ENCODE peak calls at places on chromosomes 2 and 18, in five cellular contexts. One of them, this sample, is unnamed.
A peak's percentile ranks its signal among the peaks of the same experiment; 100 is the strongest.

GRCh38 chr2:133886735-133887675 is 318.7 kb upstream of the NCKAP5 start:
- DNase-seq in K562: peak; percentile 70
- DNase-seq in endothelial cell of umbilical vein: peak; percentile 61
- DNase-seq in suprapubic skin: peak; percentile 81
- DNase-seq in breast epithelium: peak; percentile 75
- DNase-seq in this sample: peak; percentile 93

GRCh38 chr2:99803846-99804245 is 314.0 kb upstream of the REV1 start:
- DNase-seq in suprapubic skin: no peak
- DNase-seq in breast epithelium: no peak
- DNase-seq in K562: no peak
- DNase-seq in endothelial cell of umbilical vein: no peak
- DNase-seq in this sample: no peak

GRCh38 chr2:147630585-147630984 is 214.2 kb upstream of the ACVR2A start:
- DNase-seq in endothelial cell of umbilical vein: no peak
- DNase-seq in suprapubic skin: no peak
- DNase-seq in K562: no peak
- DNase-seq in breast epithelium: no peak
- DNase-seq in this sample: no peak

GRCh38 chr2:119723784-119724467 is 35.8 kb upstream of the PTPN4 start:
- DNase-seq in K562: no peak
- DNase-seq in suprapubic skin: no peak
- DNase-seq in endothelial cell of umbilical vein: no peak
- DNase-seq in breast epithelium: no peak
- DNase-seq in this sample: no peak

GRCh38 chr18:22110482-22110924 is 58.9 kb upstream of the GATA6 start:
- DNase-seq in suprapubic skin: no peak
- DNase-seq in endothelial cell of umbilical vein: no peak
- DNase-seq in breast epithelium: no peak
- DNase-seq in K562: peak; percentile 88
- DNase-seq in this sample: peak; percentile 21

GRCh38 chr2:85145116-85145820 is 12.1 kb downstream of the TCF7L1 start:
- DNase-seq in K562: no peak
- DNase-seq in suprapubic skin: no peak
- DNase-seq in breast epithelium: no peak
- DNase-seq in endothelial cell of umbilical vein: no peak
- DNase-seq in this sample: no peak

GRCh38 chr18:39596216-39596615 is 2030.6 kb upstream of the CELF4 start:
- DNase-seq in endothelial cell of umbilical vein: no peak
- DNase-seq in suprapubic skin: no peak
- DNase-seq in breast epithelium: no peak
- DNase-seq in K562: no peak
- DNase-seq in this sample: no peak

GRCh38 chr2:43074592-43075053 is 151.8 kb downstream of the ZFP36L2 start:
- DNase-seq in suprapubic skin: no peak
- DNase-seq in endothelial cell of umbilical vein: no peak
- DNase-seq in breast epithelium: no peak
- DNase-seq in K562: no peak
- DNase-seq in this sample: no peak

GRCh38 chr2:146721486-146721885 is 1123.3 kb upstream of the ACVR2A start:
- DNase-seq in endothelial cell of umbilical vein: no peak
- DNase-seq in K562: no peak
- DNase-seq in suprapubic skin: no peak
- DNase-seq in breast epithelium: no peak
- DNase-seq in this sample: no peak

DNA sequence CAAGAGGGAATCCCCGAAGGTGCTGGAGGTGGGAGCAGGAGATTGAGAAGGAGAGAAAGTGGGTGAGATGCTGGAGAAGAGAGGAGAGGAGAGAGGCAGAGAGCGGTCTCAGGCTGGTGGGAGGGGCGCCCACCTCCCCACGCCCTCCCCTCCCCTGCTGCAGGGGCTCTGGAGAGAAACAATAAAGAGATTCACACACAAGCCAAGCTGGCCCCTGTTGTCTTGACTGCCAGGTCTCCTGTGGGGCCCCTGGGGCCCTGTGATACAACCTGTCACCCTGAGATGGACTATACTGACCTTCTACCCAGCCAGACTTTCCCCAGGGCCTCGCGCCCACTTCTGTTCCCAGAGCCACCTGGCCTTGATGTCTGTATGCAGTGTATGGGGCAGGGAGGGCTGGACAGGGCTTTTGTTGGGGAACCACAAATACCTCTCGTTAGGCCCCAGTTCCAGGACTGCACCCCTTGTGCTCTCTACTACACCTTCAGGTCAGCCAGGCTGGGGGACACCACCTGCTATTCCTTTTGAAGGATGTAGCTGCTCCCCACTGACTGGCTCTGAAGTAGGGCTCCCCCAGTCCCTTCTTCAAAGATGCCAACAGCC is 8.0 kb upstream of the SPEG start:
- DNase-seq in breast epithelium: no peak
- DNase-seq in K562: no peak
- DNase-seq in endothelial cell of umbilical vein: no peak
- DNase-seq in suprapubic skin: peak; percentile 74
- DNase-seq in this sample: no peak
- TF ChIP-seq POLR2AphosphoS5 in breast epithelium: no peak
- TF ChIP-seq POLR2AphosphoS5 in K562: no peak
- TF ChIP-seq POLR2AphosphoS5 in endothelial cell of umbilical vein: no peak
- TF ChIP-seq POLR2AphosphoS5 in suprapubic skin: no peak
- TF ChIP-seq POLR2AphosphoS5 in this sample: no peak

DNA sequence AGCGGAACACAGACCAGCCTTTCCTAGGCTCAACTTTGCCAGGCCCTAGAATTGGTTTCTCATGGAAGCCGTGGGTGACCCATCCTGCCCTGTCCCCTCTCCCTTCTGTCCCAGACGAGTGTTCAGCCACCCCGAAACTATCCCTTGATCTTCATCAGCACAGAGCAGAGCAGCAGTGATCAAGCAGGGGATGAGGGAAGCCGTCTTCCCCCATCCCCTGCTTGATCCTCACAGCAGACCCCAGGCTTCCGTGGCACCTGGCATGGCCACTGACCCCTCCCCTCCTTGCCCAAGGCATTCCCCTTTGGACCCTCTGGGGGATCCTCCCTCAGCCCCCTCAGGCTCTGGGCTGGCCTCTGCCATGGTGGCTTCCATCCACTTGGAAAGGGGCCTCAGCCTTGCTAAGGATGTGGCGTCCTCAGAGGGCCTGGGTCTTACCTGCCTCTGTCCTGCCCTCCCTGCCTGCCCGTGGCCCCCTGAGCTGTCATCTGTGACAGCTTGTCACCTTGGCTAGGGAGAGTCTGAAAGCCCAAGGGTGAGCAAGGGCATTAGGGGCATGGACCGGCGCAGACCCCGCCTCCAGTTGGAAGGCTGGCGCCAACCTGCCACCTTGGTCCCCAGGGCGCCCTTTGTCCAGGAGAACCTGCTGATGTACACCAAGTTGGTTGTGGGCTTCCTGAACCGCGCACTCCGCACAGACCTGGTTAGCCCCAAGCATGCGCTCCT is 10.4 kb upstream of the CCDC74A start:
- DNase-seq in K562: no peak
- DNase-seq in endothelial cell of umbilical vein: no peak
- DNase-seq in breast epithelium: no peak
- DNase-seq in suprapubic skin: peak; percentile 69
- DNase-seq in this sample: no peak
- TF ChIP-seq POLR2AphosphoS5 in K562: no peak
- TF ChIP-seq POLR2AphosphoS5 in endothelial cell of umbilical vein: no peak
- TF ChIP-seq POLR2AphosphoS5 in breast epithelium: no peak
- TF ChIP-seq POLR2AphosphoS5 in suprapubic skin: no peak
- TF ChIP-seq POLR2AphosphoS5 in this sample: no peak

GRCh38 chr2:8682719-8683667 is 1.1 kb downstream of the ID2 start:
- DNase-seq in K562: peak; percentile 48
- DNase-seq in suprapubic skin: no peak
- DNase-seq in endothelial cell of umbilical vein: peak; percentile 57
- DNase-seq in breast epithelium: peak; percentile 53
- DNase-seq in this sample: peak; percentile 32

GRCh38 chr2:8684421-8684884 is 2.6 kb downstream of the ID2 start:
- DNase-seq in endothelial cell of umbilical vein: peak; percentile 11
- DNase-seq in suprapubic skin: no peak
- DNase-seq in breast epithelium: no peak
- DNase-seq in K562: peak; percentile 72
- DNase-seq in this sample: peak; percentile 21

GRCh38 chr2:8681786-8682692 is at the start of gene ID2:
- DNase-seq in breast epithelium: peak; percentile 99
- DNase-seq in endothelial cell of umbilical vein: peak; percentile 99
- DNase-seq in K562: peak; percentile 98
- DNase-seq in suprapubic skin: peak; percentile 99
- DNase-seq in this sample: peak; percentile 98

GRCh38 chr2:8685697-8686358 is 4.0 kb downstream of the ID2 start:
- DNase-seq in endothelial cell of umbilical vein: peak; percentile 34
- DNase-seq in suprapubic skin: peak; percentile 85
- DNase-seq in K562: peak; percentile 75
- DNase-seq in breast epithelium: peak; percentile 74
- DNase-seq in this sample: peak; percentile 61

DNA sequence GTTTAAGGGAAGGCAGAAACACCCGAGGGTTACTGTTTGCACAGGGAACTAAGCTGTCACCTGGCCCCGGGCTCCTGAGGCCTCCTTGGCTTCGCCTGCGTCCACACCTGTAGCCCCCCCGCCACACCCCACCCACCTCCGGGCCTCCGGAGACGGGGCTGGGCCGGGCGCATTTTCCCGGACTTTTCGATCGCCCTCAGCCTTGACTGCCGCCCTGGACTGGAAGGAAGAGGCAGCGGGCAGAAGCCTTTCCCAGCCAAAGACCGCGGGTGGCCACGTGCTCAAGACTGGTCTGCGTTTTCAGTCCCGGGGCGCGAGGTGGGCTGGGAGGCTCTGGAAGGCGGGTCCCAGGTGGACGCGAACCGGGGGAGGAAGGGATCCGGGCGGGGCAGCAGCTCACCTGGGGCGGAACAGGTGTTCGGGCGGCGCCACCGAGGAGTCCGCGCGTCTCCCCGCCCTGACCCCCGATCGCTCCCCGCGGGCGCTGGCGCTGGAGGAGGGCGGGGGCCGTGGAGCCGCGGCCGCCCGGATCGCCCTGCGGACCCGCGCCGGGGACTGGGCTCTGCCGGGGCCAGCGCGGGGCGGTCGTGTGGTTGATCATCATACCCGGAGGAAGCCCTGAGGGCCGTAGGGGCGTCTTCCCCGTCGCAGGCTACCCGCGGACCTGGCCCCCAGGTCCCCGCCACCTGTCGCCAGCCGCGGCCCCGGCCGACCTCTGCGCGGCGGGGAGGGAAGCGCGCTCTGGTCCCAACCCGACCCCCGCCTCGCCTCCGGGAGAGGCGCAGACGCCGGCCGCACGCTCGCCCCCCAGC is 3.2 kb downstream of the ID2 start:
- DNase-seq in endothelial cell of umbilical vein: no peak
- DNase-seq in K562: peak; percentile 45
- DNase-seq in breast epithelium: peak; percentile 72
- DNase-seq in suprapubic skin: peak; percentile 88
- DNase-seq in this sample: peak; percentile 72
- TF ChIP-seq POLR2AphosphoS5 in endothelial cell of umbilical vein: no peak
- TF ChIP-seq POLR2AphosphoS5 in K562: no peak
- TF ChIP-seq POLR2AphosphoS5 in breast epithelium: no peak
- TF ChIP-seq POLR2AphosphoS5 in suprapubic skin: no peak
- TF ChIP-seq POLR2AphosphoS5 in this sample: peak; percentile 48

GRCh38 chr18:74216661-74217110 is 68.4 kb downstream of the TIMM21 start:
- DNase-seq in suprapubic skin: no peak
- DNase-seq in K562: no peak
- DNase-seq in breast epithelium: no peak
- DNase-seq in endothelial cell of umbilical vein: no peak
- DNase-seq in this sample: no peak
- TF ChIP-seq POLR2AphosphoS5 in suprapubic skin: no peak
- TF ChIP-seq POLR2AphosphoS5 in K562: no peak
- TF ChIP-seq POLR2AphosphoS5 in breast epithelium: no peak
- TF ChIP-seq POLR2AphosphoS5 in endothelial cell of umbilical vein: no peak
- TF ChIP-seq POLR2AphosphoS5 in this sample: no peak

GRCh38 chr2:20145497-20146193 is 79.3 kb downstream of the SDC1 start:
- DNase-seq in K562: peak; percentile 79
- DNase-seq in breast epithelium: no peak
- DNase-seq in suprapubic skin: peak; percentile 77
- DNase-seq in endothelial cell of umbilical vein: no peak
- DNase-seq in this sample: peak; percentile 16
- TF ChIP-seq POLR2AphosphoS5 in K562: no peak
- TF ChIP-seq POLR2AphosphoS5 in breast epithelium: no peak
- TF ChIP-seq POLR2AphosphoS5 in suprapubic skin: no peak
- TF ChIP-seq POLR2AphosphoS5 in endothelial cell of umbilical vein: no peak
- TF ChIP-seq POLR2AphosphoS5 in this sample: no peak

DNA sequence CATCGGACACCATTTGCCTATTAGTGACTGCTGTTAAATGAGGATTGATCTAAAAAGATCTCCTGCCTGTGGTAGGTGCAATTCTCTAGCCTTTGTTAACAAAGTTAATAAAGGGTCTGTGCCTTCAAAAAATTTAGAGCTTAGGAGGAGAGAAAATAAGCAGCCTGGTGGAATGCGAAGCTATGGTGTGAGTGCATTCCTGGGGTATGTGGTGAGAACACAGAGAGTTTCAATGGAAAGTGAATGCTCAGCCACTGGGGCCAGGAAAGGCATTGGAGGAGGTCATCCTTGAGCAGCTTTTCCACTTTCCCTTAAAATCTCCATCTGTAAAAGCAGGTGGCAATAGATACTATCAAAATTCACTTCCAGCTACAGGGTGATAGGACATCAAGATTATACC is 331.2 kb upstream of the LRATD1 start:
- DNase-seq in suprapubic skin: no peak
- DNase-seq in endothelial cell of umbilical vein: no peak
- DNase-seq in breast epithelium: no peak
- DNase-seq in K562: no peak
- DNase-seq in this sample: peak; percentile 44
- TF ChIP-seq POLR2AphosphoS5 in suprapubic skin: no peak
- TF ChIP-seq POLR2AphosphoS5 in endothelial cell of umbilical vein: no peak
- TF ChIP-seq POLR2AphosphoS5 in breast epithelium: no peak
- TF ChIP-seq POLR2AphosphoS5 in K562: no peak
- TF ChIP-seq POLR2AphosphoS5 in this sample: no peak

GRCh38 chr2:182393361-182393760 is 33.5 kb downstream of the PDE1A start:
- DNase-seq in breast epithelium: no peak
- DNase-seq in K562: no peak
- DNase-seq in endothelial cell of umbilical vein: no peak
- DNase-seq in suprapubic skin: no peak
- DNase-seq in this sample: no peak

GRCh38 chr2:182391443-182391842 is 35.4 kb downstream of the PDE1A start:
- DNase-seq in K562: no peak
- DNase-seq in suprapubic skin: no peak
- DNase-seq in breast epithelium: no peak
- DNase-seq in endothelial cell of umbilical vein: no peak
- DNase-seq in this sample: no peak
- TF ChIP-seq POLR2AphosphoS5 in K562: no peak
- TF ChIP-seq POLR2AphosphoS5 in suprapubic skin: no peak
- TF ChIP-seq POLR2AphosphoS5 in breast epithelium: no peak
- TF ChIP-seq POLR2AphosphoS5 in endothelial cell of umbilical vein: no peak
- TF ChIP-seq POLR2AphosphoS5 in this sample: no peak

DNA sequence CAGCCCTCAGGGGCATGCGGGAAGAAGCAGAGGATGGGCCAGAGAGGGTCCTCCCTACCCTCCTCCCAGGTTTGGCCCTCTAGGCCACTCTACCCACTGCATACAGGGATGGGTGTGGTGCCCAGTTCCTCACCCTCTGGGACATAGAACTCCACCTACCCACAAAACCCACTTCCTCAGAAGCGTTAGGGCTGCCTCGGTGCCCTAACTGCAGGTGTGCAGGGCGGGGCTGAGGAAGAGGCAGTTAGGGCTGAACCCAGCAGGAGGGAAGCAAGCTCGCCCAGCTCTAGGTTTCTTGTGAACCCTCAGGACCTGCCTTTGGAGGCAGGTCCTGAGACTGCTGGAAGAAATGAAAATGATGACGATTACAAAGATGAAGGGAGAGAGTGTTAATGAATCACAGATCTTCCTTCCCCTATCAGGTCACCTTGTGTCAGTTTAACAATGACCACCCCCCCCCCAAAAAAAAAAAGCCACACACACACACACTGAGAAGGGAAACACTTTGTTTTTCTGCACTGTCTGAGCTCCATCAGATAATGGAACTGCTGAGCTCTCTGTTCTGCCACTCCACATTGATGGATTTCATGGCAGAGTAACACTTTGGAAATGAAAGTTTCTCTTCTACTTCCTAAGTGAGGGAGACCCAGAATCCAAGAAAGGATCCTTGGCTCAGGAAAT is 70.8 kb downstream of the ARL4C start:
- DNase-seq in breast epithelium: no peak
- DNase-seq in suprapubic skin: no peak
- DNase-seq in K562: no peak
- DNase-seq in endothelial cell of umbilical vein: no peak
- DNase-seq in this sample: no peak
- TF ChIP-seq POLR2AphosphoS5 in breast epithelium: no peak
- TF ChIP-seq POLR2AphosphoS5 in suprapubic skin: no peak
- TF ChIP-seq POLR2AphosphoS5 in K562: no peak
- TF ChIP-seq POLR2AphosphoS5 in endothelial cell of umbilical vein: no peak
- TF ChIP-seq POLR2AphosphoS5 in this sample: no peak

This sample was measured in GM23338.